ENCODE peak calls at places on chromosome 5, in ten cellular contexts. M is fibroblast of the aortic adventitia, I is OCI-LY7, F is D721Med, U is AG10803, G is fibroblast of pulmonary artery, P is PC-9, Y is heart left ventricle, T is PC-3, C is Peyer's patch. X is an unnamed sample.
A peak's percentile ranks its signal among the peaks of the same experiment; 100 is the strongest.

GRCh38 chr5:176614805-176615478 is 5.0 kb upstream of the GPRIN1 start:
- DNase-seq in C (no peak), F (no peak), U (peak; percentile 51), M (peak; percentile 66), P (no peak), G (peak; percentile 72), I (no peak), Y (no peak), T (peak; percentile 79), X (no peak)

GRCh38 chr5:143314664-143315063 is 88.8 kb downstream of the NR3C1 start:
- DNase-seq in T (peak; percentile 71), F (no peak), Y (no peak), C (no peak), G (peak; percentile 75), I (no peak), M (peak; percentile 84), P (no peak), U (peak; percentile 85), X (no peak)

GRCh38 chr5:112210430-112211005 is 208.6 kb downstream of the EPB41L4A start:
- DNase-seq in T (peak; percentile 54), F (no peak), M (peak; percentile 44), G (peak; percentile 57), U (peak; percentile 28), C (no peak), I (peak; percentile 22), P (peak; percentile 36), Y (peak; percentile 51), X (no peak)

GRCh38 chr5:131782717-131783116 is 14.1 kb downstream of the FNIP1 start:
- DNase-seq in F (no peak), C (no peak), M (no peak), T (no peak), P (no peak), Y (no peak), I (no peak), G (no peak), U (no peak), X (no peak)

GRCh38 chr5:53381-54174 is 38.4 kb upstream of the PLEKHG4B start:
- DNase-seq in P (no peak), T (peak; percentile 65), C (no peak), Y (no peak), M (no peak), I (no peak), U (peak; percentile 6), F (no peak), G (peak; percentile 10), X (no peak)

GRCh38 chr5:52452098-52452497 is 335.6 kb upstream of the ITGA1 start:
- DNase-seq in I (no peak), T (no peak), C (no peak), F (no peak), M (no peak), Y (no peak), P (no peak), U (no peak), G (no peak), X (no peak)

GRCh38 chr5:175236176-175236575 is 207.8 kb downstream of the DRD1 start:
- DNase-seq in U (no peak), Y (no peak), I (no peak), M (no peak), T (no peak), P (no peak), C (no peak), G (no peak), F (no peak), X (no peak)

GRCh38 chr5:111984044-111984443 is 227.1 kb upstream of the NREP start:
- DNase-seq in M (peak; percentile 94), F (no peak), G (peak; percentile 82), P (no peak), U (peak; percentile 94), I (no peak), C (no peak), Y (no peak), T (peak; percentile 85), X (no peak)

GRCh38 chr5:126777257-126777973 is 479 bp downstream of the LMNB1 start:
- DNase-seq in M (peak; percentile 43), I (peak; percentile 82), G (peak; percentile 64), U (peak; percentile 52), F (no peak), P (peak; percentile 53), C (peak; percentile 53), T (peak; percentile 52), Y (peak; percentile 55), X (peak; percentile 64)

GRCh38 chr5:126780165-126780827 is 3.4 kb downstream of the LMNB1 start:
- DNase-seq in M (peak; percentile 85), Y (no peak), T (peak; percentile 72), I (peak; percentile 74), U (peak; percentile 75), G (peak; percentile 84), F (no peak), P (no peak), C (peak; percentile 42), X (no peak)

GRCh38 chr5:126776499-126777256 is at the start of gene LMNB1:
- DNase-seq in U (peak; percentile 93), F (no peak), Y (peak; percentile 95), M (peak; percentile 91), C (peak; percentile 93), I (peak; percentile 96), G (peak; percentile 95), P (peak; percentile 97), T (peak; percentile 96), X (peak; percentile 94)

GRCh38 chr5:126778675-126779403 is 1.9 kb downstream of the LMNB1 start:
- DNase-seq in I (no peak), U (no peak), M (no peak), C (no peak), P (no peak), F (no peak), Y (no peak), T (no peak), G (no peak), X (no peak)

DNA sequence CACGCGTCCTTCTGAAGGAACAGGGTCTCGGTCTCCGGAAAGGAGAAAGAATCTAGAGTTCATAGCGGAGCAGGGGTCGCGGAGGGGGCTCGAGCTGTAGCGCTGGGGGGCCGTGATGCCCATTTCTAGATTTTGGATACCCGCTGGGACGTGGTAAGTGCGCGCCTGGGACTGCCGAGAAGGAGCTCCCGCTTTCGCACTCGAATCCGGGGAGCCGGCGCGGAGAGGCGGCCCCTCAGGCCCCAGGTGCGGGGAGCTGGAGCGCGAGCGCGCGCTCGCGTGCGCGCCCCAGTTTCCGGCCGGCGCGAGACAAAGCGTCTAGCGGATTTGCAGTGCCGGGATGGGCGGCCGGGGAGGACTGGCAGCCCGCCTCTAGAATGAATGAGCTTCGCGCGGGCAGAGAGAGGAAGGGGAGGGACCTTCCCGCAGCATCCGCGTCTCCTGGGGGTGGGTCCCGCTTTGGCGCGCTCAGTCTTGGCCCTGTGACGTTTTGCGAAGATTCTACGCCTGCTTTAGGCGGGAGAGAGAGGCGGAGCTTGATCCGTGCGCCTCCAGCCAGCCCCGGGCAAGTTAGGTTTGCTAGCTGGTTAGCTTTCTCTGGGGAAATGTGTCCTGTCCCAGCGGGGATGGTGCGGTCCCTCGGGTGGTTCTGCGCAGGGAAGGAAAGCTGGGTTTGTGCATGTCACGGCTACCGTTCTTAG is 1.2 kb downstream of the LMNB1 start:
- DNase-seq in U (peak; percentile 92), P (peak; percentile 87), T (peak; percentile 93), I (peak; percentile 97), G (peak; percentile 97), F (no peak), C (peak; percentile 91), M (peak; percentile 89), Y (peak; percentile 87), X (peak; percentile 78)
- TF ChIP-seq CTCF in U (no peak), P (no peak), T (no peak), I (no peak), G (no peak), F (no peak), C (no peak), M (no peak), Y (no peak), X (no peak)

DNA sequence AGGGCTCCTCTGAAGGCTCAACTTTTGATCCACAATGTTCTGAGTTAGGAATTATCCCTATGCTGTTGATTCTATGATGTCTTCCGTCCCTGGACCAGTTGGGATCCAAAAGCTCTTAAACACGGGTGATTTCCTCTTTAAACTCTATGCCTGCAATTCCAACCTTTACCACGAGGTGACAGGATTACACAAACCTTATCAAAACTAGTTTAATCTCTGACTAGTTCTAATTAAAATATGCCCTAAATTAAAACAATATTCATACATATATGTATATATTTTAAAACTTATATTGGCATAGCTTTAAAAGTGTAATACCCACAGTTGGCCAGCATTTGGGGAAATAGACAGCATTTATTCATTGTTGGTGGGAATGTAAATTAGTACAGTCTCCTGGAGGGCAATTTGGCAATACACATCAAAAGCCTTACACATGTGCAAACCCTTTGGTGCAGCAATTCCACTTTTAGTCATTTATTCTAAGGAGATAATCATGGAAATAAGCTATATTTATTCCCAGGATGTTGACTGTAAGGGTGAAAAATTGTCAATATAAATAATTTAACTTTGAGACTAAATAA is 51.6 kb upstream of the PHYKPL start:
- DNase-seq in P (no peak), I (peak; percentile 20), C (no peak), Y (no peak), M (no peak), U (no peak), F (no peak), T (peak; percentile 73), G (peak; percentile 12), X (no peak)
- TF ChIP-seq CTCF in P (peak; percentile 72), I (peak; percentile 89), C (peak; percentile 51), Y (peak; percentile 57), M (peak; percentile 55), U (peak; percentile 57), F (peak; percentile 44), T (peak; percentile 80), G (peak; percentile 61), X (no peak)

DNA sequence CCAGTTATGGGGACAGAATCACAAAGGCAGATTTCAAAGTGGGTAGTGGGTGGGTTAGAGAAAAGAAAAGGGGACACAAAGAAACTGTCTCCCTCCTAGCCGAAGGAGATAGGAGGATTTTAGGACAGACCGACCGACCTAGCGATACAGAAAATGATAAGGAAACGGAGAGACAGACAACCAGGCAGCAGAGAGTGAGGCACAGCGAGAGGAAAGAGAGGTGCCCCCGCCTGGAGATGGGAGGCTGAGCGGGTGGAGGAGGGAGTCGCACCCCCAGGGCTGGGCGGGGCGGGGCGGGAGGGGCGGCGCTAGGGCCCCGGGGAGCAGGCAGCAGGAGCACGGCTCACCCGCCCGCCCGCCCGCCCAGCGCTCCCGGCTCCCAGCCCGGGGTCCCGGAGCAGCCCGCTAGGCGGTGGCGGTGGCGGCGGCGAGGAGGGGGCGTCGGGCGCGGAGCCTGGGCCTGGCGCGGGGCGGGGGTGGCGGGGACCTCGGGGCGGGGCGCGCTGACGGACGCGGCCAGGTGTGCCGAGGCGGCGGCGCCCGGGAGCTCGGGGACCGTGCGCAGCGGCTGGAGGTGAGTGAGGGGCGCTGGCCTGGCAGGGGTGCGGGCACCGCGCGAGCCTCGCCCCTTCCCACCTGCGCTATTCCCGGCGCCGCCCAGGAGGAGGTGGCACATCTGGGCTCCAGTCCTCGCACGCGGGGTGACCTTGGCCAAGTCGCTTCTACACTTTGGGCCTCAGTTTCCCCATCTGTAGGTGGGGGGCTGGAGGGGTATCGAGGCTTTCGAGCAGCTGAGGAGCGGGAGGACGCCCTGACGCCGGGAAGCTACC is 15.9 kb upstream of the SYNPO start:
- DNase-seq in U (no peak), F (peak; percentile 72), Y (no peak), I (no peak), G (no peak), M (no peak), T (no peak), P (no peak), C (peak; percentile 34), X (peak; percentile 44)
- TF ChIP-seq CTCF in U (no peak), F (no peak), Y (no peak), I (no peak), G (no peak), M (no peak), T (no peak), P (no peak), C (no peak), X (no peak)

DNA sequence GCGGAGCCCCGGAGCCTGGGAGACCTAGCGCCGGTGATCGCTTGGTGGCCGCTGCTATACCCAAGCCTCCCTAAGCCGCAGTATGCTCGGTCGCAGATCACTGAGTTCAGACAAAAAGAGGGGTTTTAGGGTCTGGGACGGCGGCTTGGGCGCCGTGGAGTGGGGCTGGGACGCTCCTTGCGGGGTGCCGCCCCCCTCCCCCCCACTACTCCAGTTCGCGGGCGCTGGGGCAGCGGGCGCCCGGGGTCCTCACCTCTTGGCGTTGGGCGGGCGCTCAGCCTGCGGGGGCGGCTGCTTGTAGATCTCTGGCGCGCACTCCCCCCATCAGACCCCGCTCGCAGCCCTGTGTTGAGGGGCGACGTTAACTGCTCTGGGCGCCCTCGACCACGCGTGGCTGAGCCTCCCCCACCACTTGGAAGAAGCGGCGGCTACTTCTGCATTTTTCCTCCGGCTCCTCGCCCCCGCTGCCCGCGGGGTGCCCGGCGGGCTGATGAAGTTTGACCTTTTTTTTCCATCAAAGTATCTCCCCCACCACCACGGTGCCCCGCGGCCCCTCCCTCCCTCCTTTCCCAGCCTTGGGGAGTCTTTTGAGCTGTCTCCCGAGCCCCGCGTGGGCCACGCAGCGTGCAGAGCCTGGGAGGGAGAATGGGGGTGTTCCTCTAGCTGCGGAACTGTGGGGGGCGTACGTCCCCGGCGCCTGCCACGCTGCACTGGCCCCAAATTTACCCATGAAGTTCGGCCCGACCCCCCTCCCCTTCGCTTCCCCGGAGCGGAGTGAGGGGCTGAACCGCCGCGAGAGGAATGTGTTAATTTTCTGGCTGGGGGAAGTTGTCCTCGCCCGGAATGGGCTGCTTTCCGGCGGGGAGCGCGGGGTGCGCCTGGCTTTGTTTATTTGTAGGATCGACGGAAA is 1.2 kb downstream of the CXXC5 start:
- DNase-seq in M (no peak), G (no peak), T (peak; percentile 22), F (no peak), I (peak; percentile 61), U (no peak), Y (peak; percentile 47), P (no peak), C (peak; percentile 54), X (peak; percentile 61)
- TF ChIP-seq CTCF in M (peak; percentile 0), G (no peak), T (no peak), F (no peak), I (peak; percentile 52), U (no peak), Y (no peak), P (no peak), C (no peak), X (no peak)